ENCODE peak calls at places on chromosomes 2 and 18, in ten cellular contexts. A is aorta; O is HEK293T; L is Kasumi-1; J is NCI-H1105; D is fibroblast of the aortic adventitia; Y is fibroblast of mammary gland; I is stimulated activated CD4-positive, alpha-beta T cell treated with anti-CD3 and anti-CD28 coated beads, Interleukin-2, amount 100 ng/mL, for 24 hours; E is astrocyte of the spinal cord; V is stimulated activated CD8-positive, alpha-beta memory T cell treated with anti-CD3 and anti-CD28 coated beads, Interleukin-4, amount 100 ng/mL, for 48 hours. C is an unnamed sample.

GRCh38 chr2:23541453-23542334 is 156.7 kb downstream of the KLHL29 start:
- DNase-seq in A (no peak), O (peak), L (no peak), J (peak), D (peak), Y (peak), I (no peak), E (no peak), V (no peak), C (no peak)

GRCh38 chr2:46964835-46965560 is 49.4 kb upstream of the MCFD2 start:
- DNase-seq in A (no peak), O (no peak), L (no peak), J (no peak), D (peak), Y (no peak), I (no peak), E (peak), V (no peak), C (no peak)

GRCh38 chr18:45935591-45936335 is 31.4 kb downstream of the EPG5 start:
- DNase-seq in A (no peak), O (no peak), L (no peak), J (no peak), D (peak), Y (peak), I (no peak), E (peak), V (no peak), C (no peak)

GRCh38 chr18:13813271-13813849 is 10.6 kb upstream of the MC5R start:
- DNase-seq in A (no peak), O (peak), L (peak), J (peak), D (peak), Y (peak), I (peak), E (peak), V (peak), C (peak)

GRCh38 chr2:15158117-15158516 is 403.0 kb downstream of the NBAS start:
- DNase-seq in A (no peak), O (no peak), L (no peak), J (peak), D (no peak), Y (no peak), I (no peak), E (no peak), V (no peak), C (no peak)

GRCh38 chr18:48835745-48836191 is 115.0 kb downstream of the SMAD7 start:
- DNase-seq in A (peak), O (no peak), L (no peak), J (no peak), D (no peak), Y (no peak), I (no peak), E (no peak), V (no peak), C (no peak)

GRCh38 chr2:56210291-56210690 is 26.5 kb downstream of the CCDC85A start:
- DNase-seq in A (no peak), O (no peak), L (no peak), J (no peak), D (no peak), Y (no peak), I (no peak), E (no peak), V (no peak), C (no peak)

GRCh38 chr2:25000503-25001328 is 29.0 kb upstream of the DNAJC27 start:
- DNase-seq in A (no peak), O (no peak), L (no peak), J (no peak), D (peak), Y (peak), I (no peak), E (no peak), V (no peak), C (no peak)

GRCh38 chr2:238985931-238986446 is 138.1 kb downstream of the TWIST2 start:
- DNase-seq in A (no peak), O (no peak), L (no peak), J (no peak), D (no peak), Y (no peak), I (no peak), E (no peak), V (no peak), C (no peak)

GRCh38 chr18:23847321-23847986 is 158.2 kb downstream of the LAMA3 start:
- DNase-seq in A (no peak), O (no peak), L (no peak), J (no peak), D (no peak), Y (no peak), I (no peak), E (no peak), V (no peak), C (no peak)

GRCh38 chr2:168694173-168694572 is 108.3 kb upstream of the NOSTRIN start:
- DNase-seq in A (no peak), O (no peak), L (no peak), J (no peak), D (no peak), Y (no peak), I (no peak), E (no peak), V (no peak), C (no peak)

GRCh38 chr2:197613509-197613987 is 61.8 kb downstream of the RFTN2 start:
- DNase-seq in A (no peak), O (no peak), L (no peak), J (no peak), D (no peak), Y (peak), I (no peak), E (no peak), V (no peak), C (no peak)

GRCh38 chr2:231932711-231932970 is 6.4 kb upstream of the NPPC start:
- DNase-seq in A (no peak), O (no peak), L (no peak), J (no peak), D (no peak), Y (no peak), I (no peak), E (no peak), V (no peak), C (no peak)

GRCh38 chr2:152730591-152731333 is 12.3 kb downstream of the ARL6IP6 start:
- DNase-seq in A (no peak), O (no peak), L (peak), J (no peak), D (peak), Y (peak), I (no peak), E (no peak), V (no peak), C (peak)

GRCh38 chr2:120403676-120404075 is 57.7 kb downstream of the INHBB start:
- DNase-seq in A (no peak), O (no peak), L (no peak), J (no peak), D (no peak), Y (no peak), I (no peak), E (no peak), V (no peak), C (no peak)

GRCh38 chr2:178070824-178071223 is 1.8 kb downstream of the PDE11A start:
- DNase-seq in A (no peak), O (no peak), L (peak), J (no peak), D (no peak), Y (peak), I (no peak), E (no peak), V (no peak), C (no peak)

GRCh38 chr2:197514754-197515153 is 1.1 kb upstream of the MOB4 start:
- DNase-seq in A (no peak), O (no peak), L (peak), J (no peak), D (no peak), Y (peak), I (no peak), E (no peak), V (no peak), C (no peak)

GRCh38 chr2:199431748-199432213 is 26.0 kb downstream of the SATB2 start:
- DNase-seq in A (no peak), O (no peak), L (no peak), J (no peak), D (peak), Y (peak), I (no peak), E (peak), V (no peak), C (no peak)

GRCh38 chr2:11444737-11445136 is 21.2 kb downstream of the E2F6 start:
- DNase-seq in A (no peak), O (no peak), L (no peak), J (no peak), D (no peak), Y (no peak), I (no peak), E (no peak), V (no peak), C (no peak)

GRCh38 chr2:241148239-241148638 is 1.0 kb downstream of the PASK start:
- DNase-seq in A (no peak), O (no peak), L (no peak), J (no peak), D (no peak), Y (no peak), I (no peak), E (no peak), V (no peak), C (peak)

GRCh38 chr18:12990128-12990485 is 1.1 kb upstream of the CEP192 start:
- DNase-seq in A (no peak), O (no peak), L (no peak), J (no peak), D (no peak), Y (peak), I (peak), E (no peak), V (peak), C (peak)

GRCh38 chr2:36338827-36339145 is 16.8 kb upstream of the CRIM1 start:
- DNase-seq in A (no peak), O (no peak), L (no peak), J (no peak), D (peak), Y (no peak), I (no peak), E (peak), V (no peak), C (no peak)

GRCh38 chr18:73959341-73959740 is 188.3 kb downstream of the FBXO15 start:
- DNase-seq in A (no peak), O (no peak), L (no peak), J (peak), D (no peak), Y (no peak), I (no peak), E (peak), V (no peak), C (no peak)

GRCh38 chr2:176107731-176108181 is 676 bp downstream of the HOXD11 start:
- DNase-seq in A (no peak), O (no peak), L (no peak), J (no peak), D (no peak), Y (no peak), I (no peak), E (no peak), V (no peak), C (no peak)

GRCh38 chr18:38115201-38115600 is 549.6 kb upstream of the CELF4 start:
- DNase-seq in A (no peak), O (no peak), L (peak), J (no peak), D (no peak), Y (no peak), I (no peak), E (no peak), V (no peak), C (no peak)

GRCh38 chr2:74286725-74287124 is 56.5 kb downstream of the SLC4A5 start:
- DNase-seq in A (no peak), O (no peak), L (no peak), J (no peak), D (no peak), Y (peak), I (no peak), E (no peak), V (no peak), C (no peak)

GRCh38 chr2:124683536-124684407 is 658.7 kb downstream of the CNTNAP5 start:
- DNase-seq in A (no peak), O (no peak), L (no peak), J (peak), D (peak), Y (no peak), I (no peak), E (peak), V (no peak), C (no peak)

GRCh38 chr2:130355181-130355577 is 677 bp upstream of the PTPN18 start:
- DNase-seq in A (no peak), O (no peak), L (no peak), J (no peak), D (no peak), Y (no peak), I (no peak), E (no peak), V (no peak), C (peak)

GRCh38 chr2:152875832-152876669 is 157.6 kb downstream of the ARL6IP6 start:
- DNase-seq in A (no peak), O (no peak), L (no peak), J (no peak), D (peak), Y (peak), I (no peak), E (no peak), V (no peak), C (no peak)

GRCh38 chr18:75478996-75479870 is 51.7 kb upstream of the SMIM21 start:
- DNase-seq in A (no peak), O (peak), L (peak), J (peak), D (peak), Y (peak), I (no peak), E (peak), V (no peak), C (peak)

GRCh38 chr2:3620834-3621233 is 25.9 kb downstream of the COLEC11 start:
- DNase-seq in A (no peak), O (no peak), L (no peak), J (no peak), D (peak), Y (no peak), I (no peak), E (no peak), V (no peak), C (no peak)

GRCh38 chr2:12318427-12319057 is 398.2 kb upstream of the TRIB2 start:
- DNase-seq in A (no peak), O (no peak), L (no peak), J (no peak), D (peak), Y (peak), I (no peak), E (peak), V (no peak), C (no peak)

GRCh38 chr2:224518806-224519580 is 66.2 kb downstream of the CUL3 start:
- DNase-seq in A (no peak), O (no peak), L (no peak), J (no peak), D (peak), Y (peak), I (no peak), E (peak), V (no peak), C (no peak)